ENCODE peak calls at places on chromosomes 11 and 22, in four cellular contexts. E, F, R and G are unnamed samples. For H3F3A, the result is how much of the 10 kb centered on the place peaks cover.

GRCh38 chr22:40265783-40266182 is 80.5 kb upstream of the ADSL start:
- DNase-seq in E (no peak), F (no peak), R (no peak), G (no peak)

GRCh38 chr11:10490398-10491232 is 35.6 kb downstream of the AMPD3 start:
- DNase-seq in E (peak), F (peak), R (peak), G (peak)

GRCh38 chr11:70410276-70410675 is 11.9 kb downstream of the CTTN start:
- DNase-seq in E (no peak), F (no peak), R (no peak), G (no peak)

GRCh38 chr11:33542921-33543320 is 157.7 kb downstream of the C11orf91 start:
- DNase-seq in E (peak), F (peak), R (peak), G (peak)

GRCh38 chr11:111367411-111368284 is 11.4 kb downstream of the POU2AF1 start:
- DNase-seq in E (no peak), F (no peak), R (no peak), G (no peak)

GRCh38 chr22:22344430-22344829 is 99.8 kb downstream of the VPREB1 start:
- DNase-seq in E (no peak), F (no peak), R (no peak), G (no peak)

GRCh38 chr22:22933807-22934542 is 46.4 kb downstream of the IGLL5 start:
- DNase-seq in E (no peak), F (no peak), R (no peak), G (no peak)

GRCh38 chr22:43375951-43376455 is 32.8 kb upstream of the SCUBE1 start:
- DNase-seq in E (no peak), F (no peak), R (no peak), G (peak)

GRCh38 chr11:43736502-43737193 is 56.1 kb downstream of the HSD17B12 start:
- DNase-seq in E (peak), F (no peak), R (no peak), G (peak)

GRCh38 chr11:75264356-75264755 is 23.8 kb downstream of the TPBGL start:
- DNase-seq in E (no peak), F (no peak), R (peak), G (no peak)

GRCh38 chr11:67440229-67441081 is 2.8 kb downstream of the CORO1B start:
- DNase-seq in E (no peak), F (no peak), R (no peak), G (no peak)

GRCh38 chr22:46770726-46771125 is 8.3 kb downstream of the TBC1D22A start:
- DNase-seq in E (no peak), F (no peak), R (no peak), G (no peak)

GRCh38 chr11:36437413-36437812 is 72.7 kb downstream of the TRAF6 start:
- DNase-seq in E (no peak), F (no peak), R (no peak), G (no peak)

GRCh38 chr11:102135256-102135655 is 25.0 kb downstream of the YAP1 start:
- DNase-seq in E (no peak), F (no peak), R (no peak), G (no peak)

GRCh38 chr22:43529954-43530863 is 118.4 kb downstream of the MPPED1 start:
- DNase-seq in E (peak), F (no peak), R (no peak), G (no peak)

GRCh38 chr11:102260241-102260640 is 57.0 kb upstream of the BIRC3 start:
- DNase-seq in E (no peak), F (no peak), R (peak), G (no peak)

GRCh38 chr22:50059185-50059880 is 1.2 kb upstream of the TTLL8 start:
- DNase-seq in E (no peak), F (no peak), R (peak), G (peak)

GRCh38 chr22:41799486-41800347 is 762 bp upstream of the CCDC134 start:
- DNase-seq in E (no peak), F (no peak), R (peak), G (peak)

GRCh38 chr22:46581580-46582244 is 38.5 kb upstream of the GRAMD4 start:
- DNase-seq in E (no peak), F (no peak), R (no peak), G (no peak)

GRCh38 chr11:60069471-60069870 is 13.0 kb downstream of the MS4A3 start:
- DNase-seq in E (no peak), F (no peak), R (no peak), G (no peak)

GRCh38 chr11:107787733-107788132 is 70.9 kb downstream of the SLC35F2 start:
- DNase-seq in E (no peak), F (peak), R (no peak), G (no peak)

GRCh38 chr11:36501236-36501635 is 8.8 kb downstream of the TRAF6 start:
- DNase-seq in E (no peak), F (no peak), R (no peak), G (no peak)

GRCh38 chr11:15059132-15059531 is 14.3 kb upstream of the CALCB start:
- DNase-seq in E (no peak), F (no peak), R (no peak), G (peak)

GRCh38 chr11:122172352-122173073 is 56.5 kb upstream of the BLID start:
- DNase-seq in E (peak), F (no peak), R (no peak), G (peak)

GRCh38 chr22:30872282-30873041 is 96.1 kb downstream of the MORC2 start:
- DNase-seq in E (no peak), F (no peak), R (no peak), G (no peak)

GRCh38 chr11:34327804-34328631 is 29.8 kb downstream of the ABTB2 start:
- DNase-seq in E (no peak), F (no peak), R (no peak), G (no peak)

GRCh38 chr11:32935462-32936029 is 42.9 kb downstream of the QSER1 start:
- DNase-seq in E (no peak), F (no peak), R (no peak), G (peak)

GRCh38 chr11:6627762-6628241 is 8.6 kb upstream of the TPP1 start:
- DNase-seq in E (no peak), F (no peak), R (no peak), G (no peak)

GRCh38 chr22:41367039-41367679 is 14.6 kb upstream of the TEF start:
- DNase-seq in E (peak), F (peak), R (peak), G (peak)

GRCh38 chr22:20566420-20567260 is 59.2 kb downstream of the MED15 start:
- DNase-seq in E (peak), F (peak), R (no peak), G (peak)

GRCh38 chr11:41050791-41051190 is 408.7 kb downstream of the LRRC4C start:
- DNase-seq in E (no peak), F (no peak), R (no peak), G (no peak)

GRCh38 chr11:57940044-57940781 is 83.5 kb upstream of the OR9Q1 start:
- DNase-seq in E (no peak), F (no peak), R (no peak), G (peak)

GRCh38 chr11:60641940-60642339 is 57.5 kb upstream of the MS4A8 start:
- DNase-seq in E (no peak), F (no peak), R (no peak), G (no peak)

GRCh38 chr22:42949159-42949558 is 65.8 kb downstream of the PACSIN2 start:
- DNase-seq in E (peak), F (no peak), R (no peak), G (peak)

GRCh38 chr11:63918576-63919171 is 1.7 kb upstream of the RCOR2 start:
- DNase-seq in E (no peak), F (peak), R (peak), G (peak)

GRCh38 chr22:42340695-42341383 is 70.4 kb upstream of the TCF20 start:
- DNase-seq in E (no peak), F (no peak), R (peak), G (no peak)

GRCh38 chr11:68231598-68231997 is 18.5 kb upstream of the KMT5B start:
- DNase-seq in E (no peak), F (no peak), R (no peak), G (no peak)

GRCh38 chr22:29569011-29569678 is 11.8 kb downstream of the NIPSNAP1 start:
- DNase-seq in E (no peak), F (no peak), R (no peak), G (no peak)

GRCh38 chr22:29567338-29567737 is 13.6 kb downstream of the NIPSNAP1 start:
- DNase-seq in E (no peak), F (no peak), R (no peak), G (no peak)

GRCh38 chr22:29574762-29575450 is 6.0 kb downstream of the NIPSNAP1 start:
- DNase-seq in E (no peak), F (no peak), R (no peak), G (no peak)

GRCh38 chr22:29570912-29571549 is 9.9 kb downstream of the NIPSNAP1 start:
- DNase-seq in E (no peak), F (no peak), R (no peak), G (no peak)

GRCh38 chr22:29570456-29570855 is 10.5 kb downstream of the NIPSNAP1 start:
- DNase-seq in E (no peak), F (no peak), R (no peak), G (no peak)
- H2AFZ ChIP-seq in E (no peak), F (no peak), R (no peak), G (no peak)

DNA sequence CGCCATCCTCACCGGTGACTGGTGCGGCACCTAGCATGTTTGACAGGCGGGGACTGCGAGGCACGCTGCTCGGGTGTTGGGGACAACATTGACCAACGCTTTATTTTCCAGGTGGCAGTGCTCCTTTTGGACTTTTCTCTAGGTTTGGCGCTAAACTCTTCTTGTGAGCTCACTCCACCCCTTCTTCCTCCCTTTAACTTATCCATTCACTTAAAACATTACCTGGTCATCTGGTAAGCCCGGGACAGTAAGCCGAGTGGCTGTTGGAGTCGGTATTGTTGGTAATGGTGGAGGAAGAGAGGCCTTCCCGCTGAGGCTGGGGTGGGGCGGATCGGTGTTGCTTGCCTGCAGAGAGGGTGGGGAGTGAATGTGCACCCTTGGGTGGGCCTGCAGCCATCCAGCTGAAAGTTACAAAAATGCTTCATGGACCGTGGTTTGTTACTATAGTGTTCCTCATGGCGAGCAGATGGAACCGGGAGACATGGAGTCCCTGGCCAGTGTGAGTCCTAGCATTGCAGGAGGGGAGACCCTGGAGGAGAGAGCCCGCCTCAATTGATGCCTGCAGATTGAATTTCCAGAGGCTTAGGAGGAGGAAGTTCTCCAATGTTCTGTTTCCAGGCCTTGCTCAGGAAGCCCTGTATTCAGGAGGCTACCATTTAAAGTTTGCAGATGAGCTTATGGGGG is 1.1 kb downstream of the NEAT1 start:
- DNase-seq in E (peak), F (peak), R (no peak), G (peak)
- H3F3A ChIP-seq in E (half or more), F (half or more), R (under half), G (half or more)

DNA sequence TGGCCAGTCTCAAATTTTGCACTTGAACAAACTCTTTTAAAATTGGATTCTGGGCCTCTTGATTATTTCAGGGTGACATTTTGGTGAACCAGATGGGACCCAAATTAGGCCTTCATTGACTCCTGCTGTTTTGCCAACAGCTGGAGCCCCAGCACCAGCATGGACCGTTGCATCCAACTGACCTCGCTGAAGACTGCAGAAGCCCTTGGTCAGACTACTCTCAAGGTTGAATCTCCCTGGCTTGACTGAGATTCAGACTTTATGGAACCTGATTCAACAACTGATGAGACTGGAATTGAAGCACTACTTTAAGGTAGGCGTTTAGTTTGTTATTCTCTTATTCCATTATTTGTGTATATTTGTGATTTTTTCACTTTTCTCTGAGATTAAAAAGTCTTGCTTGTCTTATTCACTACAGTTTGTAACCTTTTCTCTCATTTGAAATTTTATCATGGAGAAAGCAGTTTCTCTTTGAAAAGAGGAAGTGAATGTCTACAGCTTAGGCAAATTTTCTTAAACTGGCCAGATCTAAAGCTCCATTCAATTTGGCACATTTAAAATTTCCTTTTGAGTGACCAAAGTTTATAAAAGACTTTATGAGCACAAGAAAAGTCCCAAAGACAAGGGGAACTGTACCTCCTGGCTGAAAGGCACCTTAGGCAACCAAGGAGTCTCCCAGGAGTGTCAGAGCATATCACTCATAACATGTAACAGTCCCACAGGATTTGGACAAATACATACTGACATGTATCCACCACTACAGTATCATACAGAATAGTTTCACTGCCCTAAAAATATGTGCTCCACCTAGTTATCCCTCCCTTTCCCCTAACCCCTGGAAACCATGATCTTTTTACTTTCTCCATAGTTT is 41.4 kb downstream of the NARS2 start:
- DNase-seq in E (no peak), F (no peak), R (no peak), G (no peak)
- H2AFZ ChIP-seq in E (no peak), F (no peak), R (no peak), G (no peak)

DNA sequence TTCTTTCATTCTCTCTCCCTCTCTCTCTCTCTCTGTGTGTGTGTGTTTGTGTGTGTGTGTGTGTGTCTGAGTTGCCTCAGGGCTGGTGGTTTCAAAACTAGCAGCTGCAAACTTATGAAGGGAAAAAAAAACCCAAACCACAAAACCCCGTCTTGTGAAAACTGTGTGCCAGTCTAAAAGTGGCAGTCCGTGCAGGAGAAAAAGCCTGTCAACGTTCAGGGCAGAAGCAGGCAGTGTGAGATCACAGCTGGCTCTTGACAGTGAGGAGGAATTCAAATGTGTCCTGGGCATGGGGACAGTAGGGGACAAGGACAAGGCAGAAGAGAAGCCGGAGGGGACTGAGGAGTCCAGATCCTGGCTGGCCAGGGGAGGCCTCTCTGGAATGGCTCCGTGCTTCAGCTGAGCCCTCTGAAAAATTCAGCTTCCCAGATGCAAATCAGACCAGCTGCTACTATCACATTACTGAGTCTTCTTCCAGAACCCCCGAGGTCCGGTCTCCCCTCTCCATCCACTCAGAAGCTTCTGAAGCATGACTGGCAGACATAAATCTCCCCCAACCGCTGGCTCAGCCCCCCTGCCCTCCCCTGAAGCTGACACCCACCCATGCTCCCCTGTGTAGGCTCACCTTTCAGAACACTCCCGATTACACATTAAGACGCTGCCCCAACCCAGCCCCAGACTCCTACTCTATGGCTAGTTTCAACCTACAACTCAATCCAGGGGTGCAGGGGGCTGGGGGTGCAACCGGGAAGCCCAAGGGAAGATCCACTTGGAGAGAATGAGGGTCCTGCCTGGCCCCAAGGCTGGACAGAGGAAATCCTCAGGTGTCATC is 32.0 kb downstream of the FLI1 start:
- DNase-seq in E (no peak), F (no peak), R (no peak), G (peak)
- H3F3A ChIP-seq in E (under half), F (under half), R (under half), G (under half)

GRCh38 chr22:27545071-27545470 is 256.5 kb downstream of the MN1 start:
- DNase-seq in E (no peak), F (no peak), R (no peak), G (no peak)
- H2AFZ ChIP-seq in E (no peak), F (no peak), R (no peak), G (no peak)

DNA sequence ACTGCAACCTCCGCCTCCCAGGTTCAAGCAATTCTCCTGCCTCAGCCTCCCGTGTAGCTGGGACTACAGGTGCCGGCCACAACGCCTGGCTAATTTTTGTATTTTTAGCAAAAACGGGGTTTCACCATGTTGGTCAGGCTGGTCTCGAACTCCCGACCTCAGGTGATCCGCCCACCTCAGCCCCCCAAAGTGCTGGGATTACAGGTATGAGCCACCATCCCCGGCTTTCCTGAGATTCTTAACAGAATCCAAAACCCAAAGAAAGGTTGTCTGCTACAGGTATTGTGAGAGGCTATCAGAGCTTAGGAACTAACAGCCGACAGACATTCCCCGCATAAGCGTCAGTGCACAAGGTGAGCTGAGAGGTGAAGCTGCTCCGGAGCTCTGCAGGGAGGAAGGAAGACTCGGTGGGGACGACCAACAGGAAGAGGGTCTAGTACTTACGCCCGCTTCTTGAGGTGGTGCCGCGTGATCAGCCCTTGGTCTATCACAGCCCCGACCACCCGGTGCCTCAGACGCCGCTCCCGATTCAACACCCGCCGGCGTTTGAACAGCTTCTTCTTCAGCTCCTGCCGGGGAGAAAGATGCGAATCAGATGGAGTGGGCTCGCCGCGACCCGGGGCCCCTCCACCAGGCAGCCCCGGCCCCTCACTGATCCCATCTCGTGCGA is 470 bp downstream of the C11orf98 start:
- DNase-seq in E (peak), F (no peak), R (no peak), G (peak)
- H3F3A ChIP-seq in E (under half), F (half or more), R (half or more), G (under half)

DNA sequence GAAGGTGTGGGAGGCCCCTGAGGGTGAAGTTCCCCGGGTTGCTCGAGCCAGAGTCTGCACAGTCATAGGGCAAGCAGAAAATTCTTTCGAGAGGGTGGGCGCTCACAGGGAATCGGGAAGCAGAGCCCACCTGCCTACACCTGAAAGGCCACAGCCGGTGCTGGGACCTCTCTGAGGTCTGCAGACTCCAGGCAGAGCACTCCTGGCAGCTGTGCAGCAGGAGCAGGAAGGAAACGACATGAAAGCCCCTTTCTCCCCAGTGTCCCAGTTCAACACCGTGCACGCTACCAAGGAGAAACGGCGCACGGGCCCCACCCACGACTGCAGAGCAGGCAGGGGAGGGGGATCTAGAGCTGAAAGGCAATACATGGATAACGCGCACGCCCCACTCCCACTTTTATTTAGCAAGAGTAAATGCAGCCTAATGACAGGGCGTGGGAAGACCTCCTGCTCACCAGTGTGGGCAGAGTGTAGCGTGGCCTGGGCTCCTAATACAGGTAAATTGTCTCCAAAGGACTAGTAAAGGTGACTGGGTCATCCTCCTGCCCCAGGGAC is 13.5 kb downstream of the DHCR7 start:
- DNase-seq in E (no peak), F (no peak), R (no peak), G (no peak)
- H2AFZ ChIP-seq in E (no peak), F (no peak), R (no peak), G (no peak)

DNA sequence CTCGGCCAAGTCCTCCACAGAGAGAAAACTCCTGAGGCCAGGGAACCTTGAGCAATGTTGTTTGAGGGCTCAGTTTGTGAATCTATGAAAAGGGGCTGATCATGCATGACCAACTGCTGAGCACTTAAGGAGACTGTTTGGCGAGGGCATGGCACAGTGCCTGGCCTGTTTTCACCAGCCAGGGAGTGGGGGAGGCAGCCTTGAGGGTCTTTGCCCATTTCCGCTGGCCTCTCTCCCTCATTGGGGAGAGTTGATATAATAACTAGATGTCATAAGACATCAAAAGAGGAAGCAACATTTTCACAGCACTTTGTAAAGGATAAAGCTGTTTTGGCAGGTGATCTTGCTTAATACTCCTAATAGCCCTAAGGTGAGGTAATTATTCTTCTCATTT is 110.6 kb downstream of the TP53I11 start:
- DNase-seq in E (no peak), F (no peak), R (no peak), G (no peak)
- H3F3A ChIP-seq in E (under half), F (under half), R (under half), G (under half)

GRCh38 chr11:100687630-100688395 is 725 bp downstream of the ARHGAP42 start:
- DNase-seq in E (peak), F (peak), R (peak), G (peak)
- H2AFZ ChIP-seq in E (peak), F (peak), R (peak), G (peak)